ENCODE peak calls at places on chromosomes 3 and 15, in five cellular contexts. One of them, this sample, is unnamed.
A peak's percentile ranks its signal among the peaks of the same experiment; 100 is the strongest.

GRCh38 chr3:54670269-54671000 is 257.4 kb downstream of the LRTM1 start:
- DNase-seq in endodermal cell: peak; percentile 66
- DNase-seq in heart right ventricle: no peak
- DNase-seq in GM12878: no peak
- DNase-seq in GM12865: no peak
- DNase-seq in this sample: no peak

GRCh38 chr15:85408270-85408746 is 27.9 kb downstream of the AKAP13 start:
- DNase-seq in GM12865: peak; percentile 72
- DNase-seq in endodermal cell: no peak
- DNase-seq in heart right ventricle: no peak
- DNase-seq in GM12878: peak; percentile 84
- DNase-seq in this sample: no peak

GRCh38 chr15:52136471-52136993 is 24.0 kb upstream of the BCL2L10 start:
- DNase-seq in GM12878: no peak
- DNase-seq in heart right ventricle: no peak
- DNase-seq in endodermal cell: peak; percentile 45
- DNase-seq in GM12865: no peak
- DNase-seq in this sample: no peak

GRCh38 chr3:23238578-23238977 is 35.5 kb downstream of the UBE2E2 start:
- DNase-seq in heart right ventricle: no peak
- DNase-seq in GM12878: no peak
- DNase-seq in endodermal cell: no peak
- DNase-seq in GM12865: no peak
- DNase-seq in this sample: no peak

GRCh38 chr15:87573534-87573933 is 683.0 kb downstream of the NTRK3 start:
- DNase-seq in heart right ventricle: no peak
- DNase-seq in endodermal cell: no peak
- DNase-seq in GM12865: no peak
- DNase-seq in GM12878: no peak
- DNase-seq in this sample: no peak

GRCh38 chr3:188153949-188154757 is at the start of gene LPP:
- DNase-seq in endodermal cell: peak; percentile 91
- DNase-seq in GM12878: no peak
- DNase-seq in heart right ventricle: peak; percentile 82
- DNase-seq in GM12865: peak; percentile 77
- DNase-seq in this sample: no peak

GRCh38 chr3:177830411-177830849 is 633.1 kb upstream of the TBL1XR1 start:
- DNase-seq in GM12865: no peak
- DNase-seq in heart right ventricle: no peak
- DNase-seq in GM12878: no peak
- DNase-seq in endodermal cell: no peak
- DNase-seq in this sample: peak; percentile 56

GRCh38 chr3:41598329-41598728 is 363.6 kb downstream of the ULK4 start:
- DNase-seq in GM12878: no peak
- DNase-seq in endodermal cell: no peak
- DNase-seq in GM12865: no peak
- DNase-seq in heart right ventricle: no peak
- DNase-seq in this sample: no peak

GRCh38 chr3:113985526-113985925 is 37.7 kb downstream of the ZDHHC23 start:
- DNase-seq in heart right ventricle: no peak
- DNase-seq in GM12878: peak; percentile 16
- DNase-seq in GM12865: peak; percentile 21
- DNase-seq in endodermal cell: no peak
- DNase-seq in this sample: no peak

GRCh38 chr3:186160691-186161243 is 51.9 kb upstream of the ETV5 start:
- DNase-seq in GM12878: no peak
- DNase-seq in heart right ventricle: no peak
- DNase-seq in GM12865: no peak
- DNase-seq in endodermal cell: no peak
- DNase-seq in this sample: no peak

GRCh38 chr15:47477253-47477652 is 240.1 kb upstream of the SEMA6D start:
- DNase-seq in GM12878: no peak
- DNase-seq in GM12865: no peak
- DNase-seq in endodermal cell: no peak
- DNase-seq in heart right ventricle: no peak
- DNase-seq in this sample: no peak

GRCh38 chr3:30659270-30660127 is 53.1 kb downstream of the TGFBR2 start:
- DNase-seq in endodermal cell: no peak
- DNase-seq in heart right ventricle: no peak
- DNase-seq in GM12878: no peak
- DNase-seq in GM12865: no peak
- DNase-seq in this sample: peak; percentile 97
- TF ChIP-seq CTCF in endodermal cell: no peak
- TF ChIP-seq CTCF in heart right ventricle: no peak
- TF ChIP-seq CTCF in GM12878: no peak
- TF ChIP-seq CTCF in GM12865: no peak
- TF ChIP-seq CTCF in this sample: no peak

DNA sequence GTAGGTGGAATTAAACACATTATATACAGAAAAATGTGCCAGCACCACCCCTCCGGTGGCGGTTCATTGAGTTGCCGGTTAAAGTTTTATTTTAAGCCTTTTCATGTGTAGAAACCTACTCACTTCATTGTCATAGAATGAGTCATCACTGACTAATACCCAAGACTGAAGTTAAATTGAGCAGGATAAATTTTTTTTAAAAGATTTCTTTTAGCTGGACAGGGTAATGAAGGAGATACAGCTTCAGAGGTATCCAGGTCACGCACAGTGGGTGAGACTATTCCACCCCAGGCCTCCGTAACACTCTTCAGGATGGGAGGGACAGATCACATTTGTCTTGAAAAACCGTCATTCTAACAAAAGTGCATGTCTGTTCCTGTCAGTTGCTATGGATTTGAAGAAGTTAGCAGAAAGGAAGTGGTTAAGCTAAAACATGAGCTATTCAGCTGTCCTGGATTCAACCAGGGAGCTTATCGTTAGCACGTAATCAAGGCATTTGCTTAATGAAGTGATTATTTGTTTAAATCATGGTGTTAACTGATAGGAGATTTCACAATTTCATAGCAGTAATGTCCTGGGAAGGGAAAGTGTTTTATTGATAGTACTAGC is 23.3 kb downstream of the WHAMM start:
- DNase-seq in heart right ventricle: no peak
- DNase-seq in GM12865: peak; percentile 75
- DNase-seq in endodermal cell: no peak
- DNase-seq in GM12878: peak; percentile 53
- DNase-seq in this sample: peak; percentile 70
- H3K4me3 ChIP-seq in heart right ventricle: no peak overlapping the region
- H3K4me3 ChIP-seq in GM12865: no peak overlapping the region
- H3K4me3 ChIP-seq in endodermal cell: no peak overlapping the region
- H3K4me3 ChIP-seq in GM12878: peak overlapping the region; percentile 28
- H3K4me3 ChIP-seq in this sample: no peak overlapping the region

GRCh38 chr3:116667791-116668190 is 41.8 kb upstream of the TUSC7 start:
- DNase-seq in endodermal cell: no peak
- DNase-seq in heart right ventricle: no peak
- DNase-seq in GM12878: no peak
- DNase-seq in GM12865: no peak
- DNase-seq in this sample: no peak
- TF ChIP-seq CTCF in endodermal cell: no peak
- TF ChIP-seq CTCF in heart right ventricle: no peak
- TF ChIP-seq CTCF in GM12878: no peak
- TF ChIP-seq CTCF in GM12865: no peak
- TF ChIP-seq CTCF in this sample: no peak

DNA sequence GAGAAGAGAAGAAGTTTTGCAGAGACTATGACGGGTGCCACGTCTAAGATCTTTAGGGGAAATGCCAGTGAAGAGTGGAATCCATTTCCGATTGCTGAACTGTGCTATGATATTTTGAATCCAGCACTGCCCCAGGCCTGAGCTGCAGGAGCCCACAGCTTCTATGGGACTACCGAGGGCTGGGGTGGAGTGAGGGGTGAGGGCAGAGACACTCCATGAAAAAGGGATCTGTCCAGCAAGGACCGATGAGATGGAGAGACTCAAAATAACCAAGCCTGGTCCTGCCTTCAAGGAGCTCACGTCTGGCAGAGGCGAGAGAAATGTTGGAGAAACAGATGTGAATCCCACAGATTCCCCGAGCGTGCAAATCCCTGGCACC is 79.8 kb upstream of the MEF2A start:
- DNase-seq in GM12878: no peak
- DNase-seq in GM12865: no peak
- DNase-seq in endodermal cell: no peak
- DNase-seq in heart right ventricle: no peak
- DNase-seq in this sample: no peak
- H3K4me3 ChIP-seq in GM12878: no peak overlapping the region
- H3K4me3 ChIP-seq in GM12865: no peak overlapping the region
- H3K4me3 ChIP-seq in endodermal cell: peak overlapping the region; percentile 11
- H3K4me3 ChIP-seq in heart right ventricle: peak overlapping the region; percentile 39
- H3K4me3 ChIP-seq in this sample: peak overlapping the region; percentile 33

This sample was measured in HFF-Myc.